ENCODE peak calls at places on chromosomes 7 and 10, in six cellular contexts. One of them, this sample, is unnamed.

GRCh38 chr7:132464740-132465139 is 111.5 kb downstream of the PLXNA4 start:
- DNase-seq in endodermal cell: no peak
- DNase-seq in cardiac muscle cell: no peak
- DNase-seq in aorta: peak; percentile 81
- DNase-seq in left ventricle myocardium inferior: peak; percentile 54
- DNase-seq in BE2C: no peak
- DNase-seq in this sample: no peak

GRCh38 chr7:157269341-157270059 is 67.3 kb upstream of the DNAJB6 start:
- DNase-seq in endodermal cell: no peak
- DNase-seq in cardiac muscle cell: no peak
- DNase-seq in aorta: peak; percentile 61
- DNase-seq in left ventricle myocardium inferior: no peak
- DNase-seq in BE2C: no peak
- DNase-seq in this sample: no peak

GRCh38 chr7:47758546-47758945 is 176.6 kb upstream of the TNS3 start:
- DNase-seq in endodermal cell: no peak
- DNase-seq in cardiac muscle cell: no peak
- DNase-seq in aorta: no peak
- DNase-seq in left ventricle myocardium inferior: no peak
- DNase-seq in BE2C: no peak
- DNase-seq in this sample: no peak

GRCh38 chr7:142089035-142089434 is 22.5 kb upstream of the MGAM2 start:
- DNase-seq in endodermal cell: no peak
- DNase-seq in cardiac muscle cell: no peak
- DNase-seq in aorta: no peak
- DNase-seq in left ventricle myocardium inferior: no peak
- DNase-seq in BE2C: no peak
- DNase-seq in this sample: no peak

GRCh38 chr7:84182301-84182700 is 12.3 kb downstream of the SEMA3A start:
- DNase-seq in endodermal cell: no peak
- DNase-seq in cardiac muscle cell: no peak
- DNase-seq in aorta: no peak
- DNase-seq in left ventricle myocardium inferior: no peak
- DNase-seq in BE2C: no peak
- DNase-seq in this sample: no peak

GRCh38 chr10:14891151-14891550 is 12.5 kb downstream of the SUV39H2 start:
- DNase-seq in endodermal cell: no peak
- DNase-seq in cardiac muscle cell: no peak
- DNase-seq in aorta: no peak
- DNase-seq in left ventricle myocardium inferior: no peak
- DNase-seq in BE2C: no peak
- DNase-seq in this sample: no peak

GRCh38 chr7:112160130-112160770 is 45.9 kb downstream of the DOCK4 start:
- DNase-seq in endodermal cell: no peak
- DNase-seq in cardiac muscle cell: no peak
- DNase-seq in aorta: no peak
- DNase-seq in left ventricle myocardium inferior: no peak
- DNase-seq in BE2C: peak; percentile 49
- DNase-seq in this sample: no peak

GRCh38 chr10:124890225-124890624 is 51.7 kb upstream of the ZRANB1 start:
- DNase-seq in endodermal cell: no peak
- DNase-seq in cardiac muscle cell: no peak
- DNase-seq in aorta: peak; percentile 26
- DNase-seq in left ventricle myocardium inferior: no peak
- DNase-seq in BE2C: no peak
- DNase-seq in this sample: no peak

GRCh38 chr10:79050896-79051555 is 17.7 kb upstream of the ZMIZ1 start:
- DNase-seq in endodermal cell: peak; percentile 44
- DNase-seq in cardiac muscle cell: no peak
- DNase-seq in aorta: peak; percentile 37
- DNase-seq in left ventricle myocardium inferior: peak; percentile 4
- DNase-seq in BE2C: no peak
- DNase-seq in this sample: peak; percentile 39

GRCh38 chr10:42836096-42836495 is 53.5 kb downstream of the BMS1 start:
- DNase-seq in endodermal cell: peak; percentile 71
- DNase-seq in cardiac muscle cell: no peak
- DNase-seq in aorta: no peak
- DNase-seq in left ventricle myocardium inferior: no peak
- DNase-seq in BE2C: no peak
- DNase-seq in this sample: peak; percentile 55

GRCh38 chr7:128738570-128739047 is 550 bp upstream of the CALU start:
- DNase-seq in endodermal cell: no peak
- DNase-seq in cardiac muscle cell: no peak
- DNase-seq in aorta: no peak
- DNase-seq in left ventricle myocardium inferior: no peak
- DNase-seq in BE2C: no peak
- DNase-seq in this sample: no peak

GRCh38 chr7:32935558-32935957 is 21.7 kb upstream of the FKBP9 start:
- DNase-seq in endodermal cell: no peak
- DNase-seq in cardiac muscle cell: no peak
- DNase-seq in aorta: no peak
- DNase-seq in left ventricle myocardium inferior: no peak
- DNase-seq in BE2C: no peak
- DNase-seq in this sample: no peak

GRCh38 chr7:28980504-28981281 is 22.6 kb upstream of the TRIL start:
- DNase-seq in endodermal cell: no peak
- DNase-seq in cardiac muscle cell: no peak
- DNase-seq in aorta: no peak
- DNase-seq in left ventricle myocardium inferior: no peak
- DNase-seq in BE2C: no peak
- DNase-seq in this sample: no peak

GRCh38 chr7:111540199-111540815 is 22.0 kb downstream of the IMMP2L start:
- DNase-seq in endodermal cell: no peak
- DNase-seq in cardiac muscle cell: no peak
- DNase-seq in aorta: no peak
- DNase-seq in left ventricle myocardium inferior: no peak
- DNase-seq in BE2C: no peak
- DNase-seq in this sample: no peak

GRCh38 chr10:29691564-29692064 is 56.8 kb upstream of the SVIL start:
- DNase-seq in endodermal cell: no peak
- DNase-seq in cardiac muscle cell: no peak
- DNase-seq in aorta: no peak
- DNase-seq in left ventricle myocardium inferior: no peak
- DNase-seq in BE2C: peak; percentile 56
- DNase-seq in this sample: peak; percentile 46

GRCh38 chr7:141511370-141512335 is 39.6 kb upstream of the AGK start:
- DNase-seq in endodermal cell: peak; percentile 80
- DNase-seq in cardiac muscle cell: peak; percentile 3
- DNase-seq in aorta: no peak
- DNase-seq in left ventricle myocardium inferior: no peak
- DNase-seq in BE2C: no peak
- DNase-seq in this sample: peak; percentile 71

GRCh38 chr7:109529712-109530111 is 960.0 kb downstream of the DNAJB9 start:
- DNase-seq in endodermal cell: peak; percentile 52
- DNase-seq in cardiac muscle cell: no peak
- DNase-seq in aorta: no peak
- DNase-seq in left ventricle myocardium inferior: no peak
- DNase-seq in BE2C: no peak
- DNase-seq in this sample: no peak

GRCh38 chr7:151243045-151243349 is 5.5 kb downstream of the SMARCD3 start:
- DNase-seq in endodermal cell: no peak
- DNase-seq in cardiac muscle cell: no peak
- DNase-seq in aorta: peak; percentile 41
- DNase-seq in left ventricle myocardium inferior: no peak
- DNase-seq in BE2C: no peak
- DNase-seq in this sample: no peak

GRCh38 chr10:5532618-5533097 is 7.9 kb downstream of the CALML3 start:
- DNase-seq in endodermal cell: peak; percentile 28
- DNase-seq in cardiac muscle cell: no peak
- DNase-seq in aorta: peak; percentile 19
- DNase-seq in left ventricle myocardium inferior: no peak
- DNase-seq in BE2C: no peak
- DNase-seq in this sample: no peak

GRCh38 chr10:67883710-67884312 is 645 bp upstream of the SIRT1 start:
- DNase-seq in endodermal cell: no peak
- DNase-seq in cardiac muscle cell: no peak
- DNase-seq in aorta: no peak
- DNase-seq in left ventricle myocardium inferior: no peak
- DNase-seq in BE2C: no peak
- DNase-seq in this sample: no peak

GRCh38 chr7:48041665-48041995 is 6.3 kb downstream of the C7orf57 start:
- DNase-seq in endodermal cell: no peak
- DNase-seq in cardiac muscle cell: no peak
- DNase-seq in aorta: no peak
- DNase-seq in left ventricle myocardium inferior: no peak
- DNase-seq in BE2C: no peak
- DNase-seq in this sample: no peak

GRCh38 chr7:7212612-7213011 is 30.3 kb downstream of the C1GALT1 start:
- DNase-seq in endodermal cell: no peak
- DNase-seq in cardiac muscle cell: no peak
- DNase-seq in aorta: no peak
- DNase-seq in left ventricle myocardium inferior: no peak
- DNase-seq in BE2C: no peak
- DNase-seq in this sample: no peak

GRCh38 chr7:135341049-135341448 is 107.4 kb downstream of the STRA8 start:
- DNase-seq in endodermal cell: peak; percentile 62
- DNase-seq in cardiac muscle cell: no peak
- DNase-seq in aorta: no peak
- DNase-seq in left ventricle myocardium inferior: no peak
- DNase-seq in BE2C: no peak
- DNase-seq in this sample: no peak

DNA sequence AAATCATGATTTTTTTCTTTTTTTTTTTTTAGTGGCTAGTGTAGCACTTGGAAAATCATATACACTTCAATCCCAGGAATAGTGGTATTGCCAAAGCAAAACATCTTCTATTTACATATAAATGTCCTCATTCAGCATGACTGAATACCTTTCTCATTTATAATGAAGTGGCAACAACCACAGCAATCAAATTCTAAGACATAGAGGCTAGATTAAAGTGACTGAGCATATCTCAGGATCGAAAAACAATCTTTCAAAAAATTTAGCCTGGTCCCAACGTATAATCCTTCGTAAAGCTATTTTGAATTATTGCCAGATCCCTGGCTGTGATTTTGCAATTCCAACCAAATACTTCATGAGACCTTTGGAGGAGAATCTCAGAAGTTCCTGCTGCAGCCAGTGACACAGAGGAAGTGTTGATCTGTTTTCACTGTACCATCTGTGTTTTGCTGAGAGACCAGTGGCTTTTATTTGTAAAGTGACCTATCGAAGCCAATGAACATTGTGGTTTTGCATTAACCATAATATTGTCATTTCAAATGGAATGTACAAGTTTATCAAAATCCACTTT is 29.8 kb upstream of the SP8 start:
- DNase-seq in endodermal cell: no peak
- DNase-seq in cardiac muscle cell: no peak
- DNase-seq in aorta: no peak
- DNase-seq in left ventricle myocardium inferior: no peak
- DNase-seq in BE2C: no peak
- DNase-seq in this sample: no peak
- H3K4me3 ChIP-seq in endodermal cell: no peak overlapping the region
- H3K4me3 ChIP-seq in cardiac muscle cell: no peak overlapping the region
- H3K4me3 ChIP-seq in aorta: no peak overlapping the region
- H3K4me3 ChIP-seq in left ventricle myocardium inferior: no peak overlapping the region
- H3K4me3 ChIP-seq in BE2C: no peak overlapping the region
- H3K4me3 ChIP-seq in this sample: no peak overlapping the region

DNA sequence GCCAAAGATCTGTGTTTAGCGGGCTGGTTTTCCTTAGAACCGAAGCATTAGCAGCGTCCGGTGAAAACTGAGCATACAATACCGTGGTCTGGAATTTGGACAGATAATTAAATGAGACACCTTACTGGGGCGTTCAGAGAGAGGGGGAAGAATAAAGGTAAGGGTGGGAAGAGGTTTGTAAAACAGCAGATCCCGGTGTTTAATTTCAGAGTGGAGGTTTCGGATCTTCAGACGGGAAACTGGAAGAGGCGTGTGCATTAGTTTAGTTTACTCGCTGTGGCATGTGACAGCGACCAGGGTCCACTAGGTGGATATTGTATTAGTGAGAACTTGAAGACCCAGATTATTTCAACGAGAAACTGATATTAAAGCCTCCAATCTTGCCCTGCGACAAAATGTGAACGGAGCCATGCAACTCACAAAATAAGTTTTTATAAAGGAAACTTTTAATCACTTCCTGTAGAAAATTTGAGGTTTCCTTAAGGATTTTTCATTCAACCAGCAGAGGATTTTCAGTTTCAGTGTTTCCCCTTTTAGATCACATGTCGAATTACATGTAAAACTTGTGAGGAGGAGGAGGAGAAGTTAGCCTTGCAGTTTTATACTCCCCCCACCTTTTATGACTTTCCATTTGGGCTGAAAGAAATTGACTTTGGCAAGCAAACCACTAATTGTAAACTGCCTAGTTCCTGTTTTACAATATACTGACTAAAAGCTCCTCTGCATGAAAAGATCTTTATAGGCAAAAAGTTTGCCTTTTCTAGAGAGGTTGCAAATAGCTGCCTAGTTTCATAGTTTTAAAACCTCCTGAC is 2.8 kb downstream of the BAMBI start:
- DNase-seq in endodermal cell: no peak
- DNase-seq in cardiac muscle cell: peak; percentile 67
- DNase-seq in aorta: no peak
- DNase-seq in left ventricle myocardium inferior: no peak
- DNase-seq in BE2C: peak; percentile 55
- DNase-seq in this sample: no peak
- H3K27me3 ChIP-seq in endodermal cell: peaks cover 4% of the 10 kb centered on the region
- H3K27me3 ChIP-seq in cardiac muscle cell: no peaks in the 10 kb centered on the region
- H3K27me3 ChIP-seq in aorta: no peaks in the 10 kb centered on the region
- H3K27me3 ChIP-seq in left ventricle myocardium inferior: peaks cover 18% of the 10 kb centered on the region
- H3K27me3 ChIP-seq in BE2C: no peaks in the 10 kb centered on the region
- H3K27me3 ChIP-seq in this sample: no peaks in the 10 kb centered on the region

GRCh38 chr10:95319239-95319638 is 28.4 kb upstream of the PDLIM1 start:
- DNase-seq in endodermal cell: no peak
- DNase-seq in cardiac muscle cell: no peak
- DNase-seq in aorta: no peak
- DNase-seq in left ventricle myocardium inferior: no peak
- DNase-seq in BE2C: no peak
- DNase-seq in this sample: no peak
- H3K36me3 ChIP-seq in endodermal cell: no peaks in the 10 kb centered on the region
- H3K36me3 ChIP-seq in cardiac muscle cell: no peaks in the 10 kb centered on the region
- H3K36me3 ChIP-seq in aorta: peaks cover 14% of the 10 kb centered on the region
- H3K36me3 ChIP-seq in left ventricle myocardium inferior: peaks cover 80% of the 10 kb centered on the region
- H3K36me3 ChIP-seq in BE2C: no peaks in the 10 kb centered on the region
- H3K36me3 ChIP-seq in this sample: no peaks in the 10 kb centered on the region

DNA sequence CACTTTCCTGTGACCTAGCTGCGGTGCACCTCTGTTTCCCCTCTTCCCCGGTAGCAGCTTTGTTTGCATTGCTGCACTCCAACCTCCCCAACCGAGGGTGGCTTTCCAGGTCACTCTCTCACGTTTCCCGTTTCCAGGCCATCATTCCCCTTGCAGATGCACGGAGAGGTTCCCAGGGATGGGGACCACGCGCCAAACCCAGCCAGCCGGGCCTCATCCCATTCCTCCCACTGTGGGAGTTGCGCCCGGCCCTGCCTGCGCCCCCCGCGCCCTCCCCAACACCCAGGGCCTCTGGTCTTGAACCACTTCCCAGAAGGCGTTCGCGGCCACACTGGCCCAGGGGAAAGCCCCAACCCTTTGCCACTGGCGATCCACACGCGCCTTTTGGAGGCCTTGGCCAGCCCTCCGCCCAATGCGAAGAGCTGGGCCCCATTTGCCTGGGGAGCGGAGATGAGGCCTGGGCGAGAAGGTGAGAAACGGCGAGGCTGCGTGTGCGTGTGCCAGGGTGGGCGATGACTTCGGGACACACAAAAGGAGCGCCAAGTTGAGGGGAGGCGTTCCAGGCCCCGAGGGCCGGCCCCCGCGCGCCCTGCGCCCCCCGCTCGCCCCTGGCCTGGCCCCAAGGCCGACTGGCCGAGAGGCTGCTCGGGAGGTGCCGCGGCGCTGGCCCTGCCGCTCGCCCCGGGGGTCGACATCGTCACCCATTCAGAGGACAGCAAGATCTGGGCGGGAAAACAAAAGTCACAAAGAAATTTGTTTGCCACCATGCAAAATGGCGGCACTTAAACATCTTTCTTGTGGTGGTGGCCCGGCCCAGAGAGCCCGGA is 15.9 kb downstream of the SKIDA1 start:
- DNase-seq in endodermal cell: peak; percentile 85
- DNase-seq in cardiac muscle cell: peak; percentile 45
- DNase-seq in aorta: no peak
- DNase-seq in left ventricle myocardium inferior: no peak
- DNase-seq in BE2C: no peak
- DNase-seq in this sample: peak; percentile 80
- H3K4me3 ChIP-seq in endodermal cell: peak overlapping the region; percentile 92
- H3K4me3 ChIP-seq in cardiac muscle cell: peak overlapping the region; percentile 78
- H3K4me3 ChIP-seq in aorta: peak overlapping the region; percentile 12
- H3K4me3 ChIP-seq in left ventricle myocardium inferior: peak overlapping the region; percentile 66
- H3K4me3 ChIP-seq in BE2C: no peak overlapping the region
- H3K4me3 ChIP-seq in this sample: peak overlapping the region; percentile 55